ENCODE peak calls at places on chromosome 12, in six cellular contexts. E, Q, W, K, V and A are unnamed samples.

GRCh38 chr12:15590180-15590826 is 198.9 kb downstream of the EPS8 start:
- DNase-seq in E (peak), Q (peak), W (peak), K (peak), V (peak), A (no peak)

GRCh38 chr12:98406378-98406777 is 109.0 kb upstream of the TMPO start:
- DNase-seq in E (no peak), Q (no peak), W (no peak), K (no peak), V (no peak), A (no peak)

GRCh38 chr12:50932787-50933280 is 19.5 kb upstream of the HIGD1C start:
- DNase-seq in E (no peak), Q (peak), W (no peak), K (no peak), V (no peak), A (no peak)

GRCh38 chr12:93847517-93848452 is 170.6 kb downstream of the CRADD start:
- DNase-seq in E (peak), Q (no peak), W (no peak), K (no peak), V (no peak), A (no peak)

GRCh38 chr12:24012528-24012927 is 63.1 kb upstream of the SOX5 start:
- DNase-seq in E (no peak), Q (peak), W (no peak), K (no peak), V (no peak), A (no peak)

GRCh38 chr12:43835264-43835655 is 621 bp upstream of the TMEM117 start:
- DNase-seq in E (no peak), Q (no peak), W (no peak), K (no peak), V (no peak), A (no peak)

GRCh38 chr12:109434556-109434955 is 42.5 kb downstream of the KCTD10 start:
- DNase-seq in E (no peak), Q (no peak), W (no peak), K (no peak), V (no peak), A (no peak)

GRCh38 chr12:127393896-127394295 is 873.1 kb upstream of the TMEM132C start:
- DNase-seq in E (no peak), Q (peak), W (no peak), K (no peak), V (no peak), A (no peak)

GRCh38 chr12:76219806-76220205 is 128.4 kb downstream of the BBS10 start:
- DNase-seq in E (no peak), Q (peak), W (no peak), K (no peak), V (no peak), A (no peak)

GRCh38 chr12:130225347-130225746 is 63.1 kb downstream of the FZD10 start:
- DNase-seq in E (no peak), Q (no peak), W (no peak), K (no peak), V (no peak), A (no peak)